ENCODE peak calls at places on chromosomes 12 and 14, in ten cellular contexts. A is stimulated activated CD8-positive, alpha-beta memory T cell treated with anti-CD3 and anti-CD28 coated beads, Interleukin-15, amount 100 ng/mL, for 1 hour; R is iris pigment epithelial cell; E is AG08396; X is NCI-H1105 treated with DMSO at 0.1 percent for 48 hours; P is small intestine; O is right atrium auricular region; T is IMR-90; F is RKO; V is endothelial cell. G is an unnamed sample.

GRCh38 chr14:70047598-70048312 is 141.0 kb downstream of the SLC8A3 start:
- DNase-seq in X (no peak), O (no peak), V (no peak), A (no peak), E (no peak), T (no peak), F (no peak), R (no peak), P (peak), G (no peak)

GRCh38 chr12:115294443-115295133 is 610.6 kb upstream of the TBX3 start:
- DNase-seq in A (no peak), T (peak), R (peak), O (no peak), E (peak), V (no peak), P (no peak), F (no peak), X (no peak), G (no peak)

GRCh38 chr14:69335421-69335820 is 62.7 kb downstream of the ERH start:
- DNase-seq in V (no peak), E (no peak), X (no peak), R (peak), F (no peak), P (no peak), A (no peak), O (no peak), T (peak), G (no peak)

GRCh38 chr14:36976571-36977023 is 195.8 kb downstream of the SLC25A21 start:
- DNase-seq in P (no peak), E (no peak), R (peak), T (peak), X (no peak), F (no peak), A (no peak), V (no peak), O (no peak), G (no peak)

GRCh38 chr12:77204055-77204454 is 138.7 kb upstream of the E2F7 start:
- DNase-seq in T (peak), V (no peak), F (no peak), X (no peak), P (no peak), A (no peak), R (no peak), O (no peak), E (no peak), G (no peak)

GRCh38 chr12:76611533-76611932 is 52.0 kb upstream of the OSBPL8 start:
- DNase-seq in F (peak), X (no peak), A (no peak), E (peak), O (no peak), V (no peak), P (no peak), R (peak), T (peak), G (no peak)

GRCh38 chr14:52355526-52355925 is 41.4 kb downstream of the PTGER2 start:
- DNase-seq in T (peak), E (no peak), F (no peak), V (no peak), P (no peak), A (no peak), X (no peak), O (no peak), R (peak), G (no peak)

GRCh38 chr12:3483089-3483488 is 7.9 kb upstream of the PRMT8 start:
- DNase-seq in R (no peak), P (no peak), F (no peak), A (no peak), V (no peak), X (no peak), E (no peak), O (no peak), T (no peak), G (no peak)

GRCh38 chr14:101044741-101045140 is 141.2 kb upstream of the RTL1 start:
- DNase-seq in P (no peak), T (no peak), E (no peak), A (no peak), R (no peak), O (no peak), F (no peak), X (no peak), V (no peak), G (no peak)

GRCh38 chr14:104195854-104196253 is 57.5 kb downstream of the KIF26A start:
- DNase-seq in V (no peak), X (peak), O (no peak), F (no peak), T (no peak), A (no peak), P (no peak), R (no peak), E (no peak), G (no peak)

GRCh38 chr14:73014105-73014504 is 12.8 kb downstream of the ZFYVE1 start:
- DNase-seq in P (no peak), T (peak), E (no peak), A (no peak), X (no peak), V (no peak), R (peak), O (no peak), F (no peak), G (no peak)

GRCh38 chr12:57449375-57449774 is 5.7 kb upstream of the INHBE start:
- DNase-seq in O (no peak), R (no peak), E (no peak), T (no peak), A (no peak), X (no peak), F (no peak), P (no peak), V (no peak), G (no peak)

GRCh38 chr14:59028476-59029202 is 159.8 kb upstream of the DAAM1 start:
- DNase-seq in P (peak), V (peak), A (no peak), F (peak), R (peak), O (no peak), E (peak), T (peak), X (peak), G (no peak)

GRCh38 chr12:5889381-5890047 is 55.5 kb downstream of the ANO2 start:
- DNase-seq in P (no peak), A (no peak), F (peak), T (no peak), R (no peak), O (peak), V (no peak), E (peak), X (no peak), G (no peak)

GRCh38 chr14:70660967-70661871 is 19.5 kb downstream of the TTC9 start:
- DNase-seq in F (no peak), A (no peak), E (no peak), V (no peak), P (peak), R (no peak), T (no peak), O (no peak), X (no peak), G (no peak)

GRCh38 chr12:43060738-43061137 is 471.2 kb upstream of the PRICKLE1 start:
- DNase-seq in E (no peak), A (no peak), F (no peak), P (no peak), V (no peak), O (no peak), X (no peak), T (no peak), R (no peak), G (no peak)

GRCh38 chr12:20549115-20549719 is 145.9 kb upstream of the SLCO1C1 start:
- DNase-seq in P (peak), A (no peak), X (no peak), T (peak), E (peak), F (peak), R (peak), V (peak), O (no peak), G (no peak)

GRCh38 chr12:120475643-120476042 is 6.1 kb upstream of the SRSF9 start:
- DNase-seq in O (no peak), R (no peak), V (no peak), T (no peak), X (no peak), E (no peak), F (no peak), P (no peak), A (no peak), G (no peak)

GRCh38 chr14:35682802-35683201 is 126.3 kb downstream of the RALGAPA1 start:
- DNase-seq in P (no peak), X (no peak), A (no peak), E (no peak), F (no peak), V (no peak), R (peak), O (no peak), T (peak), G (no peak)

GRCh38 chr14:72958548-72958947 is 32.3 kb downstream of the DCAF4 start:
- DNase-seq in A (no peak), F (no peak), O (no peak), X (no peak), V (no peak), R (no peak), P (no peak), T (no peak), E (no peak), G (no peak)

GRCh38 chr14:47392351-47392750 is 283.1 kb downstream of the MDGA2 start:
- DNase-seq in T (no peak), P (no peak), R (no peak), E (no peak), F (no peak), A (no peak), V (no peak), O (no peak), X (no peak), G (no peak)

GRCh38 chr14:89858084-89858483 is 96.4 kb downstream of the EFCAB11 start:
- DNase-seq in A (no peak), F (no peak), P (peak), X (no peak), V (no peak), T (no peak), O (no peak), E (no peak), R (peak), G (no peak)

GRCh38 chr14:50521912-50522341 is 10.4 kb downstream of the MAP4K5 start:
- DNase-seq in P (no peak), O (no peak), A (no peak), E (no peak), R (peak), X (no peak), V (no peak), T (peak), F (no peak), G (no peak)